ENCODE peak calls at places on chromosomes 13 and 19, in nine cellular contexts. I is body of pancreas, C is mammary epithelial cell, J is ascending aorta, U is fibroblast of the aortic adventitia, Q is cardiac fibroblast, L is DND-41, E is GM06990, Z is BJ. W is an unnamed sample.

GRCh38 chr19:14059093-14059480 is 2.8 kb downstream of the PALM3 start:
- DNase-seq in I (no peak), C (no peak), J (no peak), U (no peak), Q (no peak), L (peak), E (no peak), Z (no peak), W (peak)

GRCh38 chr13:44249439-44249838 is 124.2 kb upstream of the SERP2 start:
- DNase-seq in I (peak), C (peak), J (no peak), U (peak), Q (peak), L (no peak), E (no peak), Z (peak), W (no peak)

GRCh38 chr19:1173160-1173844 is 766 bp downstream of the SBNO2 start:
- DNase-seq in I (no peak), C (no peak), J (no peak), U (no peak), Q (no peak), L (peak), E (no peak), Z (no peak), W (peak)

GRCh38 chr13:77789386-77789785 is 91.9 kb downstream of the SLAIN1 start:
- DNase-seq in I (no peak), C (no peak), J (no peak), U (no peak), Q (no peak), L (no peak), E (no peak), Z (no peak), W (no peak)

GRCh38 chr13:31908696-31909386 is 122.7 kb upstream of the FRY start:
- DNase-seq in I (no peak), C (no peak), J (no peak), U (peak), Q (no peak), L (no peak), E (no peak), Z (no peak), W (no peak)

GRCh38 chr13:27432612-27433210 is 8.3 kb downstream of the GTF3A start:
- DNase-seq in I (no peak), C (no peak), J (no peak), U (no peak), Q (no peak), L (no peak), E (no peak), Z (no peak), W (no peak)

GRCh38 chr19:41302624-41303351 is 7.2 kb upstream of the CCDC97 start:
- DNase-seq in I (no peak), C (no peak), J (no peak), U (no peak), Q (no peak), L (no peak), E (peak), Z (no peak), W (peak)

GRCh38 chr13:20157387-20157786 is 3.5 kb downstream of the GJA3 start:
- DNase-seq in I (no peak), C (no peak), J (no peak), U (no peak), Q (no peak), L (no peak), E (no peak), Z (no peak), W (no peak)

GRCh38 chr19:47438793-47439220 is 19.5 kb upstream of the MEIS3 start:
- DNase-seq in I (no peak), C (no peak), J (no peak), U (no peak), Q (no peak), L (no peak), E (no peak), Z (no peak), W (no peak)

GRCh38 chr19:1862424-1863307 is 713 bp downstream of the KLF16 start:
- DNase-seq in I (peak), C (no peak), J (no peak), U (no peak), Q (peak), L (peak), E (peak), Z (no peak), W (peak)

GRCh38 chr19:42450314-42450934 is 7.7 kb upstream of the CXCL17 start:
- DNase-seq in I (peak), C (peak), J (peak), U (peak), Q (peak), L (peak), E (peak), Z (no peak), W (peak)

GRCh38 chr13:77898097-77898496 is 20.5 kb downstream of the EDNRB start:
- DNase-seq in I (no peak), C (no peak), J (no peak), U (peak), Q (peak), L (no peak), E (peak), Z (no peak), W (no peak)

GRCh38 chr13:46129124-46129523 is 24.3 kb upstream of the CPB2 start:
- DNase-seq in I (no peak), C (no peak), J (no peak), U (no peak), Q (no peak), L (no peak), E (no peak), Z (no peak), W (no peak)

GRCh38 chr13:80979035-80979641 is 638.2 kb upstream of the SPRY2 start:
- DNase-seq in I (peak), C (peak), J (peak), U (peak), Q (peak), L (peak), E (no peak), Z (peak), W (no peak)

GRCh38 chr19:38425810-38426466 is at the start of gene RASGRP4:
- DNase-seq in I (no peak), C (no peak), J (peak), U (no peak), Q (no peak), L (peak), E (peak), Z (no peak), W (peak)

GRCh38 chr19:16877581-16877980 is 11.2 kb upstream of the F2RL3 start:
- DNase-seq in I (no peak), C (peak), J (no peak), U (no peak), Q (no peak), L (no peak), E (no peak), Z (no peak), W (no peak)

GRCh38 chr13:23628250-23628649 is 58.0 kb downstream of the TNFRSF19 start:
- DNase-seq in I (no peak), C (no peak), J (no peak), U (no peak), Q (no peak), L (no peak), E (no peak), Z (no peak), W (no peak)

GRCh38 chr19:40090256-40091204 is at the start of gene ZNF780A:
- DNase-seq in I (peak), C (peak), J (peak), U (peak), Q (peak), L (peak), E (peak), Z (peak), W (peak)

GRCh38 chr13:95212962-95213850 is 88.0 kb downstream of the ABCC4 start:
- DNase-seq in I (no peak), C (no peak), J (no peak), U (no peak), Q (no peak), L (no peak), E (no peak), Z (no peak), W (no peak)

GRCh38 chr13:113216165-113217056 is 7.0 kb downstream of the CUL4A start:
- DNase-seq in I (peak), C (peak), J (peak), U (peak), Q (peak), L (no peak), E (no peak), Z (peak), W (no peak)

GRCh38 chr19:7224205-7224833 is 69.9 kb downstream of the INSR start:
- DNase-seq in I (peak), C (no peak), J (no peak), U (peak), Q (peak), L (no peak), E (no peak), Z (no peak), W (no peak)

GRCh38 chr13:63408227-63409202 is 1992.9 kb upstream of the PCDH20 start:
- DNase-seq in I (no peak), C (no peak), J (no peak), U (peak), Q (peak), L (no peak), E (no peak), Z (peak), W (no peak)

GRCh38 chr13:33992891-33993336 is 175.0 kb downstream of the RFC3 start:
- DNase-seq in I (no peak), C (no peak), J (no peak), U (no peak), Q (no peak), L (no peak), E (no peak), Z (no peak), W (no peak)

GRCh38 chr19:52896431-52897148 is 845 bp downstream of the ZNF320 start:
- DNase-seq in I (peak), C (peak), J (no peak), U (peak), Q (peak), L (peak), E (no peak), Z (no peak), W (no peak)

GRCh38 chr19:56383826-56384605 is 9.3 kb downstream of the ZNF582 start:
- DNase-seq in I (no peak), C (peak), J (no peak), U (no peak), Q (no peak), L (no peak), E (no peak), Z (no peak), W (no peak)

GRCh38 chr13:62747152-62747551 is 1331.5 kb upstream of the PCDH20 start:
- DNase-seq in I (no peak), C (no peak), J (no peak), U (no peak), Q (no peak), L (no peak), E (no peak), Z (no peak), W (no peak)

GRCh38 chr19:49554701-49555181 is 25.6 kb downstream of the NOSIP start:
- DNase-seq in I (peak), C (no peak), J (no peak), U (no peak), Q (no peak), L (peak), E (no peak), Z (no peak), W (no peak)

GRCh38 chr13:49877629-49878218 is 58.4 kb downstream of the SPRYD7 start:
- DNase-seq in I (no peak), C (peak), J (no peak), U (no peak), Q (no peak), L (no peak), E (no peak), Z (no peak), W (no peak)

GRCh38 chr13:66503890-66504289 is 726.2 kb downstream of the PCDH9 start:
- DNase-seq in I (no peak), C (no peak), J (no peak), U (no peak), Q (no peak), L (no peak), E (no peak), Z (no peak), W (no peak)

GRCh38 chr13:22091971-22092300 is 421.1 kb downstream of the FGF9 start:
- DNase-seq in I (no peak), C (no peak), J (no peak), U (no peak), Q (no peak), L (no peak), E (no peak), Z (no peak), W (no peak)

GRCh38 chr19:18725755-18726416 is 42.4 kb downstream of the CRTC1 start:
- DNase-seq in I (no peak), C (no peak), J (no peak), U (no peak), Q (no peak), L (no peak), E (no peak), Z (no peak), W (no peak)

GRCh38 chr19:18029617-18030338 is 21.8 kb downstream of the ARRDC2 start:
- DNase-seq in I (peak), C (peak), J (no peak), U (no peak), Q (peak), L (no peak), E (no peak), Z (no peak), W (no peak)

GRCh38 chr19:15199652-15200574 is 882 bp downstream of the NOTCH3 start:
- DNase-seq in I (peak), C (no peak), J (no peak), U (no peak), Q (peak), L (peak), E (no peak), Z (no peak), W (no peak)

GRCh38 chr13:23541221-23541620 is 29.0 kb upstream of the TNFRSF19 start:
- DNase-seq in I (no peak), C (no peak), J (no peak), U (no peak), Q (no peak), L (no peak), E (no peak), Z (no peak), W (no peak)

GRCh38 chr13:76812971-76813691 is 73.1 kb downstream of the KCTD12 start:
- DNase-seq in I (no peak), C (no peak), J (peak), U (peak), Q (peak), L (no peak), E (no peak), Z (no peak), W (no peak)

DNA sequence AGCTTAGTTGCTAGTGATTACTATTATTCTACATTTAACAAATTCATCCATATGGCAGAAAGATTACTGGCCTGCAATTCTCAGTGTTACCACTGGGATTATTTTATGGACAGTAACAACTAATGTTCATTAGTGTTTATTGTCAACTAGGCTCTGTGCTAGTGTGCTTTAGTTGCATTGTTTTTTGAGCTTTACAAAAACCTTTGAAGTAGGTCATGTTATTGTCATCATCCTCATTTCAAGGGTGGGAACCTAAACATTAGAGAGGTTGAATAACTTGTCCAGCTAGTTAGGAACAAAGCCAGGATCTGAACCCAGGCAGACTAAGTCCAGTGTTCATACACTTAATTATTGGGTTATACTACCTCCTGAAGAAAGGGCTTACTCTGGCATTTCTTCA is 27.8 kb upstream of the TDRD3 start:
- DNase-seq in I (no peak), C (peak), J (no peak), U (peak), Q (no peak), L (no peak), E (no peak), Z (no peak), W (no peak)
- TF ChIP-seq CTCF in I (peak), C (peak), J (peak), U (peak), Q (peak), L (peak), E (peak), Z (peak), W (no peak)

DNA sequence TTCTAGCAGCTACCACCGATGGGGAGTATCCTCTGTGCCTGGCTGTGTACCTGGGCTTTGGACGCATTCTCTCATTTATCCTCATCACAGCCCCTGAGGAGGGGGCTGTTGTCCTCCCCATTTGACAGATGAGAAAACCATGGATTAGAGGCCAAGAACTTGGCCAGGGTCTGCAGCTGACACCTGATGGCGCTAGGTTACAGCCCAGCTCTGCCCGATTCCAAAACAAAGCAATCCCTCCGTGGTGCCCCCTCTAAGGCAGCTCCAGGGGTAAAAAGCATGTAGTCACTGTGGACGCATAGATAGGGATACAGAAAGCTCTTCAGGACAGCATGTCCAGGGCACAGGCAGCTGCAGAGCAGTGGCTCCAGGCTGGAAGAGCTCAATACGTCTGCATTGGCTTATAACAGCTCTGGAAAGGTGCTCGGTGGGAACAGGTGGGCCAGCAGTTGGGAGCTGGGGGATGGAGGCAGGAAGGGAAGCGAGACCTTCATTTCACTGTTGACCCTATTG is 35.4 kb upstream of the UQCRFS1 start:
- DNase-seq in I (no peak), C (no peak), J (no peak), U (no peak), Q (no peak), L (no peak), E (no peak), Z (no peak), W (no peak)
- TF ChIP-seq CTCF in I (no peak), C (no peak), J (no peak), U (no peak), Q (no peak), L (no peak), E (no peak), Z (no peak), W (no peak)

GRCh38 chr19:5997371-5997770 is 19.4 kb upstream of the RANBP3 start:
- DNase-seq in I (no peak), C (no peak), J (no peak), U (no peak), Q (no peak), L (no peak), E (no peak), Z (no peak), W (no peak)
- TF ChIP-seq CTCF in I (no peak), C (peak), J (no peak), U (no peak), Q (peak), L (no peak), E (no peak), Z (no peak), W (no peak)

DNA sequence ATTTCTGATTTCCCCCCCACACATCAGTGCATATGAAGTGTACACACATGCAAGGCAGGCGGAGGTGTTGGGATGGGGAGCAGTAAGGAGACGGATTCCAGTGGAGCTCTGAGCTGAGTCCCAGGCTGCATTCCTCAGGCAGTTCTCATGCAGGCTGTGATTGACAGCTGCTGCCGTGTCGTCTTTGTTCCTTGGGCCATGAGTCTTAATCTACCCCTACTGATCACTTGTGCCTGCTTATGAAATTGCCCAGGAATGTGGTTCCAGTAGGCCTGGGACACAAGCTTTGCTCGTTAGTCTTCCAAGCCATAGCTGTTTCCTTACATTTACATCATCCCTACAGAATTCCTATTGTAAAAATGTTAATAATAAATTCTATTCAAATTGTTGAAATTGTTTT is 1241.9 kb downstream of the UQCRFS1 start:
- DNase-seq in I (no peak), C (no peak), J (no peak), U (peak), Q (no peak), L (no peak), E (no peak), Z (no peak), W (no peak)
- TF ChIP-seq CTCF in I (no peak), C (no peak), J (no peak), U (no peak), Q (no peak), L (no peak), E (no peak), Z (no peak), W (no peak)

DNA sequence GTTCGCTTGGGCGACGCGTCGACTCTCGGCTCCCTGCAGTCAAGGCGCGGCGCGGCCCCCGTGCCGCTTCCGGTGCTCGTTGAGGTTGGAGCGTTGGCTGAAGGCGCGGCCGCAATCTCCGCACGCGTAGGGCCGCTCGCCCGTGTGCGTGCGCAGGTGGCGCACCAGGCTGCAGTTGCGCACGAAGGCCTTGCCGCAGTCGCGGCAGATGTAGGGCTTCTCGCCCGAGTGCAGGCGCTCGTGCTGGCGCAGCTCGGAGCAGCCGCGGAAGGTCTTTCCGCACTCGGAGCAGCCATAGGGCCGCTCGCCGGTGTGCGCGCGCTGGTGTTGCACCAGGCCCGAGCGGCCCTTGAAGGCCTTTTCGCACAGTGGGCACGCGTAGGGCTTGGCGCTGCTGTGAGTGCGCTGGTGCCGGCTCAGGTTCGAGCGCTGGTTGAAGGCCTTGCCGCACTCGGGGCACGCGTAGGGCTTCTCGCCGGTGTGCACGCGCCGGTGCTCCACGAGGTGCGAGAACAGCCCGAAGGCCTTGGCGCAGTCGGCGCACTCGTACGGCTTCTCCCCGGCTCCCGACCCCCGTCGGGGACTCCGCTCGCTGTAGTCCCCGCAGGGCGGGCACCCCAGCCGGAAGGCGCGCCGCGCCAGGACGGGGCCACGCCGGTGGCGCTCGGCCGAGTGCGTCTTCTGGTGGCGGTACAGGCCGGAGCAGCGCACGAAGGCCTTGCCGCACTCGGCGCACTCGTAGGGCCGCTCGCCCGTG is 5.3 kb upstream of the ZNF497 start:
- DNase-seq in I (no peak), C (no peak), J (no peak), U (no peak), Q (no peak), L (no peak), E (no peak), Z (no peak), W (no peak)
- TF ChIP-seq CTCF in I (no peak), C (no peak), J (no peak), U (no peak), Q (no peak), L (no peak), E (no peak), Z (no peak), W (no peak)

GRCh38 chr13:110813646-110814624 is 100.4 kb downstream of the ING1 start:
- DNase-seq in I (no peak), C (no peak), J (no peak), U (no peak), Q (no peak), L (no peak), E (no peak), Z (no peak), W (no peak)
- TF ChIP-seq CTCF in I (no peak), C (no peak), J (no peak), U (no peak), Q (no peak), L (peak), E (no peak), Z (no peak), W (no peak)

DNA sequence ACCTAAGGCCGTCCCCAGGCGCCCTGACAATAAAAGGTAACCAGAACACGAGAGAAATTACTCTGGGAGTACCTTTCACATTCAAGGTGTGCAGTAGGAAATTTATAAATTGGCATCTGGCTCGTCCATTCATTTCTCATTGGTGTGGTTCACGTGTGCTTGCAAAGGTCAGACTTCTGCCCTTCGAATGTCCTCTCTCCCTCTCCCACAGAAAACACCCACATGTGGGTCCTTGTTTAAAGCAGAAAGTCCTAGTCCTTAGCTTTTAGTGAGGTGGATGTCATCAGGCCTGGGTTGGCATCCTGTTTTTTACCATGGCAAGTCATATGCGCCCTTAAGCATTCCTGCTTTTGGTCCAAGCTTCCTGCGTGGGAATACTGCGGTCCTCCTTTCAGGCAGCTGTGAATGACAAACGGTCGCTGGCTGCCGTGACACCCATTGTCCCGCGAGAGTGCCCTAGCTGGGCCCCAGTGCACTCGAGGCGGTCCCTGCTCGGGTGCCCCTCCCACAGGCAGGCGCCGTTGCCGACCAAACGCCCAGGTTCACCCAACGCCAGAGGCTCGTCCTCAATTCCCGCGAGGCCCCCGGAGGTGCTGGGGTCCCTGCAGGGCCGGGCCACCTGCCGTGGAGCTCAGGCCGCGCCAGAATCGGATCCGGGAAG is at the start of gene NUDT19:
- DNase-seq in I (peak), C (peak), J (peak), U (peak), Q (peak), L (peak), E (peak), Z (peak), W (peak)
- TF ChIP-seq CTCF in I (no peak), C (no peak), J (no peak), U (no peak), Q (no peak), L (no peak), E (no peak), Z (no peak), W (no peak)